ENCODE peak calls at places on chromosomes 1 and 21, in ten cellular contexts. One of them, this sample, is unnamed.

GRCh38 chr1:32818804-32819541 is 1.5 kb downstream of the S100PBP start:
- DNase-seq in HT1080: no peak
- DNase-seq in vagina: no peak
- DNase-seq in amygdala: no peak
- DNase-seq in ELR: peak
- DNase-seq in NCI-H1092: no peak
- DNase-seq in KBM-7: peak
- DNase-seq in NB4: peak
- DNase-seq in BE2C: no peak
- DNase-seq in neural crest cell: no peak
- DNase-seq in this sample: no peak

GRCh38 chr1:93114403-93114802 is 35.3 kb downstream of the MTF2 start:
- DNase-seq in HT1080: no peak
- DNase-seq in vagina: no peak
- DNase-seq in amygdala: no peak
- DNase-seq in ELR: peak
- DNase-seq in NCI-H1092: no peak
- DNase-seq in KBM-7: no peak
- DNase-seq in NB4: no peak
- DNase-seq in BE2C: no peak
- DNase-seq in neural crest cell: no peak
- DNase-seq in this sample: no peak

GRCh38 chr21:28207776-28208175 is 784.9 kb downstream of the LTN1 start:
- DNase-seq in HT1080: peak
- DNase-seq in vagina: no peak
- DNase-seq in amygdala: no peak
- DNase-seq in ELR: peak
- DNase-seq in NCI-H1092: no peak
- DNase-seq in KBM-7: no peak
- DNase-seq in NB4: no peak
- DNase-seq in BE2C: peak
- DNase-seq in neural crest cell: no peak
- DNase-seq in this sample: no peak

GRCh38 chr1:181126871-181127587 is 38.5 kb downstream of the IER5 start:
- DNase-seq in HT1080: no peak
- DNase-seq in vagina: no peak
- DNase-seq in amygdala: no peak
- DNase-seq in ELR: peak
- DNase-seq in NCI-H1092: peak
- DNase-seq in KBM-7: no peak
- DNase-seq in NB4: no peak
- DNase-seq in BE2C: peak
- DNase-seq in neural crest cell: no peak
- DNase-seq in this sample: no peak

GRCh38 chr1:29332204-29332603 is 95.9 kb downstream of the PTPRU start:
- DNase-seq in HT1080: peak
- DNase-seq in vagina: no peak
- DNase-seq in amygdala: no peak
- DNase-seq in ELR: peak
- DNase-seq in NCI-H1092: no peak
- DNase-seq in KBM-7: peak
- DNase-seq in NB4: peak
- DNase-seq in BE2C: peak
- DNase-seq in neural crest cell: peak
- DNase-seq in this sample: peak

GRCh38 chr1:67683306-67683705 is 1.7 kb upstream of the GADD45A start:
- DNase-seq in HT1080: peak
- DNase-seq in vagina: no peak
- DNase-seq in amygdala: no peak
- DNase-seq in ELR: peak
- DNase-seq in NCI-H1092: no peak
- DNase-seq in KBM-7: no peak
- DNase-seq in NB4: peak
- DNase-seq in BE2C: no peak
- DNase-seq in neural crest cell: no peak
- DNase-seq in this sample: no peak

GRCh38 chr1:161139765-161140164 is 7.3 kb upstream of the DEDD start:
- DNase-seq in HT1080: peak
- DNase-seq in vagina: no peak
- DNase-seq in amygdala: no peak
- DNase-seq in ELR: peak
- DNase-seq in NCI-H1092: no peak
- DNase-seq in KBM-7: peak
- DNase-seq in NB4: peak
- DNase-seq in BE2C: peak
- DNase-seq in neural crest cell: peak
- DNase-seq in this sample: no peak

GRCh38 chr1:195745170-195746009 is 862.9 kb downstream of the KCNT2 start:
- DNase-seq in HT1080: no peak
- DNase-seq in vagina: no peak
- DNase-seq in amygdala: no peak
- DNase-seq in ELR: peak
- DNase-seq in NCI-H1092: peak
- DNase-seq in KBM-7: no peak
- DNase-seq in NB4: no peak
- DNase-seq in BE2C: no peak
- DNase-seq in neural crest cell: no peak
- DNase-seq in this sample: no peak

GRCh38 chr1:91499346-91499745 is 1.3 kb upstream of the CDC7 start:
- DNase-seq in HT1080: no peak
- DNase-seq in vagina: no peak
- DNase-seq in amygdala: no peak
- DNase-seq in ELR: no peak
- DNase-seq in NCI-H1092: no peak
- DNase-seq in KBM-7: no peak
- DNase-seq in NB4: peak
- DNase-seq in BE2C: no peak
- DNase-seq in neural crest cell: no peak
- DNase-seq in this sample: no peak

GRCh38 chr1:174021611-174022079 is 512 bp downstream of the RC3H1 start:
- DNase-seq in HT1080: peak
- DNase-seq in vagina: no peak
- DNase-seq in amygdala: no peak
- DNase-seq in ELR: peak
- DNase-seq in NCI-H1092: peak
- DNase-seq in KBM-7: peak
- DNase-seq in NB4: peak
- DNase-seq in BE2C: peak
- DNase-seq in neural crest cell: no peak
- DNase-seq in this sample: peak

GRCh38 chr1:221078260-221078965 is 199.2 kb downstream of the HLX start:
- DNase-seq in HT1080: no peak
- DNase-seq in vagina: no peak
- DNase-seq in amygdala: no peak
- DNase-seq in ELR: peak
- DNase-seq in NCI-H1092: no peak
- DNase-seq in KBM-7: no peak
- DNase-seq in NB4: no peak
- DNase-seq in BE2C: no peak
- DNase-seq in neural crest cell: no peak
- DNase-seq in this sample: no peak

GRCh38 chr1:223156343-223156742 is 13.3 kb upstream of the TLR5 start:
- DNase-seq in HT1080: no peak
- DNase-seq in vagina: no peak
- DNase-seq in amygdala: no peak
- DNase-seq in ELR: no peak
- DNase-seq in NCI-H1092: no peak
- DNase-seq in KBM-7: no peak
- DNase-seq in NB4: no peak
- DNase-seq in BE2C: no peak
- DNase-seq in neural crest cell: no peak
- DNase-seq in this sample: no peak

GRCh38 chr1:168001213-168001612 is 64.3 kb upstream of the MPC2 start:
- DNase-seq in HT1080: no peak
- DNase-seq in vagina: no peak
- DNase-seq in amygdala: no peak
- DNase-seq in ELR: no peak
- DNase-seq in NCI-H1092: no peak
- DNase-seq in KBM-7: no peak
- DNase-seq in NB4: no peak
- DNase-seq in BE2C: no peak
- DNase-seq in neural crest cell: no peak
- DNase-seq in this sample: no peak

GRCh38 chr1:183568176-183569041 is 21.9 kb downstream of the NCF2 start:
- DNase-seq in HT1080: no peak
- DNase-seq in vagina: no peak
- DNase-seq in amygdala: no peak
- DNase-seq in ELR: no peak
- DNase-seq in NCI-H1092: no peak
- DNase-seq in KBM-7: peak
- DNase-seq in NB4: no peak
- DNase-seq in BE2C: no peak
- DNase-seq in neural crest cell: no peak
- DNase-seq in this sample: peak

GRCh38 chr1:28343405-28343804 is 14.6 kb downstream of the MED18 start:
- DNase-seq in HT1080: peak
- DNase-seq in vagina: no peak
- DNase-seq in amygdala: no peak
- DNase-seq in ELR: peak
- DNase-seq in NCI-H1092: no peak
- DNase-seq in KBM-7: no peak
- DNase-seq in NB4: no peak
- DNase-seq in BE2C: no peak
- DNase-seq in neural crest cell: no peak
- DNase-seq in this sample: no peak

GRCh38 chr21:42887321-42887720 is 5.8 kb upstream of the NDUFV3 start:
- DNase-seq in HT1080: no peak
- DNase-seq in vagina: no peak
- DNase-seq in amygdala: no peak
- DNase-seq in ELR: no peak
- DNase-seq in NCI-H1092: no peak
- DNase-seq in KBM-7: no peak
- DNase-seq in NB4: no peak
- DNase-seq in BE2C: no peak
- DNase-seq in neural crest cell: no peak
- DNase-seq in this sample: no peak

GRCh38 chr1:229887043-229887822 is 179.8 kb upstream of the GALNT2 start:
- DNase-seq in HT1080: peak
- DNase-seq in vagina: peak
- DNase-seq in amygdala: no peak
- DNase-seq in ELR: peak
- DNase-seq in NCI-H1092: no peak
- DNase-seq in KBM-7: no peak
- DNase-seq in NB4: no peak
- DNase-seq in BE2C: no peak
- DNase-seq in neural crest cell: no peak
- DNase-seq in this sample: no peak

GRCh38 chr1:77044133-77044849 is 174.9 kb downstream of the PIGK start:
- DNase-seq in HT1080: peak
- DNase-seq in vagina: no peak
- DNase-seq in amygdala: no peak
- DNase-seq in ELR: peak
- DNase-seq in NCI-H1092: no peak
- DNase-seq in KBM-7: no peak
- DNase-seq in NB4: no peak
- DNase-seq in BE2C: no peak
- DNase-seq in neural crest cell: no peak
- DNase-seq in this sample: no peak

GRCh38 chr1:4778056-4778455 is 123.6 kb downstream of the AJAP1 start:
- DNase-seq in HT1080: no peak
- DNase-seq in vagina: no peak
- DNase-seq in amygdala: no peak
- DNase-seq in ELR: no peak
- DNase-seq in NCI-H1092: no peak
- DNase-seq in KBM-7: no peak
- DNase-seq in NB4: peak
- DNase-seq in BE2C: peak
- DNase-seq in neural crest cell: peak
- DNase-seq in this sample: no peak

GRCh38 chr1:95221306-95221705 is 12.7 kb upstream of the RWDD3 start:
- DNase-seq in HT1080: no peak
- DNase-seq in vagina: no peak
- DNase-seq in amygdala: no peak
- DNase-seq in ELR: no peak
- DNase-seq in NCI-H1092: no peak
- DNase-seq in KBM-7: no peak
- DNase-seq in NB4: no peak
- DNase-seq in BE2C: no peak
- DNase-seq in neural crest cell: no peak
- DNase-seq in this sample: no peak

GRCh38 chr1:244173240-244173639 is 122.2 kb downstream of the ZBTB18 start:
- DNase-seq in HT1080: no peak
- DNase-seq in vagina: no peak
- DNase-seq in amygdala: no peak
- DNase-seq in ELR: no peak
- DNase-seq in NCI-H1092: no peak
- DNase-seq in KBM-7: no peak
- DNase-seq in NB4: no peak
- DNase-seq in BE2C: no peak
- DNase-seq in neural crest cell: no peak
- DNase-seq in this sample: no peak

GRCh38 chr1:226814751-226815496 is 55.5 kb upstream of the PSEN2 start:
- DNase-seq in HT1080: peak
- DNase-seq in vagina: no peak
- DNase-seq in amygdala: no peak
- DNase-seq in ELR: peak
- DNase-seq in NCI-H1092: no peak
- DNase-seq in KBM-7: no peak
- DNase-seq in NB4: no peak
- DNase-seq in BE2C: peak
- DNase-seq in neural crest cell: no peak
- DNase-seq in this sample: no peak

GRCh38 chr1:45923343-45923742 is 119.9 kb downstream of the MAST2 start:
- DNase-seq in HT1080: no peak
- DNase-seq in vagina: no peak
- DNase-seq in amygdala: no peak
- DNase-seq in ELR: no peak
- DNase-seq in NCI-H1092: no peak
- DNase-seq in KBM-7: no peak
- DNase-seq in NB4: no peak
- DNase-seq in BE2C: no peak
- DNase-seq in neural crest cell: no peak
- DNase-seq in this sample: no peak

GRCh38 chr1:67737875-67738274 is 52.9 kb downstream of the GADD45A start:
- DNase-seq in HT1080: no peak
- DNase-seq in vagina: no peak
- DNase-seq in amygdala: no peak
- DNase-seq in ELR: no peak
- DNase-seq in NCI-H1092: no peak
- DNase-seq in KBM-7: no peak
- DNase-seq in NB4: no peak
- DNase-seq in BE2C: no peak
- DNase-seq in neural crest cell: no peak
- DNase-seq in this sample: no peak

GRCh38 chr1:23177438-23178380 is 9.1 kb upstream of the LUZP1 start:
- DNase-seq in HT1080: peak
- DNase-seq in vagina: no peak
- DNase-seq in amygdala: peak
- DNase-seq in ELR: peak
- DNase-seq in NCI-H1092: peak
- DNase-seq in KBM-7: peak
- DNase-seq in NB4: peak
- DNase-seq in BE2C: peak
- DNase-seq in neural crest cell: peak
- DNase-seq in this sample: peak

GRCh38 chr1:82697965-82698364 is 897.2 kb downstream of the ADGRL2 start:
- DNase-seq in HT1080: no peak
- DNase-seq in vagina: no peak
- DNase-seq in amygdala: no peak
- DNase-seq in ELR: no peak
- DNase-seq in NCI-H1092: no peak
- DNase-seq in KBM-7: no peak
- DNase-seq in NB4: no peak
- DNase-seq in BE2C: no peak
- DNase-seq in neural crest cell: no peak
- DNase-seq in this sample: no peak

GRCh38 chr1:56436912-56437403 is 142.4 kb downstream of the PLPP3 start:
- DNase-seq in HT1080: no peak
- DNase-seq in vagina: no peak
- DNase-seq in amygdala: peak
- DNase-seq in ELR: no peak
- DNase-seq in NCI-H1092: no peak
- DNase-seq in KBM-7: no peak
- DNase-seq in NB4: no peak
- DNase-seq in BE2C: no peak
- DNase-seq in neural crest cell: peak
- DNase-seq in this sample: no peak

GRCh38 chr1:14415396-14415795 is 183.1 kb upstream of the KAZN start:
- DNase-seq in HT1080: no peak
- DNase-seq in vagina: no peak
- DNase-seq in amygdala: no peak
- DNase-seq in ELR: no peak
- DNase-seq in NCI-H1092: peak
- DNase-seq in KBM-7: no peak
- DNase-seq in NB4: peak
- DNase-seq in BE2C: peak
- DNase-seq in neural crest cell: no peak
- DNase-seq in this sample: no peak

This sample was measured in CD14-positive monocyte.